ENCODE peak calls at places on chromosomes 12 and 14, in nine cellular contexts. I is renal cortical epithelial cell, J is activated T-cell treated with anti-CD3 and anti-CD28 coated beads for 24 hours, U is Panc1, T is NCI-H460, N is stromal cell of bone marrow, D is EL, L is T-helper 1 cell, F is AML-193. A is an unnamed sample.

GRCh38 chr12:53205747-53206146 is 1.3 kb downstream of the ITGB7 start:
- DNase-seq in D (peak), F (peak), L (no peak), U (no peak), N (peak), T (no peak), I (peak), J (peak), A (no peak)

GRCh38 chr14:70808402-70809237 is 693 bp downstream of the MAP3K9 start:
- DNase-seq in L (peak), T (no peak), F (no peak), N (no peak), D (peak), I (no peak), J (peak), U (no peak), A (no peak)

GRCh38 chr12:27505124-27505523 is 18.9 kb upstream of the PPFIBP1 start:
- DNase-seq in N (no peak), D (peak), U (no peak), J (no peak), I (no peak), L (no peak), T (no peak), F (no peak), A (no peak)

GRCh38 chr12:74481078-74481477 is 56.6 kb upstream of the ATXN7L3B start:
- DNase-seq in I (no peak), D (no peak), L (no peak), F (no peak), T (no peak), J (no peak), N (no peak), U (no peak), A (no peak)

GRCh38 chr14:65356327-65356836 is 56.1 kb upstream of the FUT8 start:
- DNase-seq in L (no peak), N (peak), U (no peak), T (no peak), I (peak), F (no peak), D (peak), J (peak), A (no peak)

GRCh38 chr12:57181561-57182155 is 34.2 kb upstream of the LRP1-AS start:
- DNase-seq in N (no peak), D (no peak), L (no peak), T (no peak), J (no peak), U (no peak), F (no peak), I (no peak), A (no peak)

GRCh38 chr12:1811281-1811947 is 9.0 kb upstream of the LRTM2 start:
- DNase-seq in F (peak), J (peak), T (no peak), N (no peak), U (no peak), L (no peak), I (peak), D (peak), A (peak)

GRCh38 chr12:42625611-42626010 is 36.1 kb upstream of the PRICKLE1 start:
- DNase-seq in U (no peak), T (no peak), D (no peak), N (no peak), I (no peak), J (no peak), F (no peak), L (no peak), A (no peak)

GRCh38 chr12:113174461-113175384 is 10.6 kb downstream of the DDX54 start:
- DNase-seq in L (peak), F (peak), J (peak), N (peak), D (peak), T (peak), U (no peak), I (peak), A (peak)

GRCh38 chr12:110111476-110112334 is 12.5 kb upstream of the IFT81 start:
- DNase-seq in L (no peak), F (no peak), T (no peak), J (no peak), U (no peak), N (no peak), I (no peak), D (no peak), A (no peak)

GRCh38 chr12:123916729-123917128 is 55.9 kb downstream of the CCDC92 start:
- DNase-seq in I (peak), D (peak), F (no peak), J (peak), T (no peak), L (no peak), N (no peak), U (no peak), A (no peak)

GRCh38 chr14:28776482-28777266 is 10.1 kb downstream of the FOXG1 start:
- DNase-seq in F (no peak), I (no peak), D (no peak), N (no peak), U (no peak), T (no peak), L (no peak), J (no peak), A (no peak)

GRCh38 chr12:12226187-12226586 is 40.7 kb downstream of the LRP6 start:
- DNase-seq in J (no peak), F (no peak), N (no peak), T (no peak), L (no peak), D (peak), I (no peak), U (no peak), A (no peak)

GRCh38 chr14:101573289-101573688 is 12.0 kb downstream of the DIO3 start:
- DNase-seq in N (no peak), U (no peak), L (no peak), D (no peak), J (no peak), F (no peak), T (no peak), I (no peak), A (no peak)

GRCh38 chr12:108289342-108290131 is 49.6 kb downstream of the CMKLR1 start:
- DNase-seq in T (no peak), J (no peak), U (no peak), D (no peak), N (no peak), F (no peak), L (no peak), I (no peak), A (no peak)

GRCh38 chr12:49698619-49699545 is 8.3 kb downstream of the FMNL3 start:
- DNase-seq in N (no peak), D (peak), U (no peak), T (no peak), I (peak), L (no peak), F (peak), J (no peak), A (peak)

GRCh38 chr12:117148642-117149041 is 41.6 kb downstream of the FBXO21 start:
- DNase-seq in T (no peak), I (no peak), L (no peak), U (no peak), F (no peak), J (peak), D (no peak), N (no peak), A (no peak)

GRCh38 chr12:130973906-130974305 is 20.2 kb downstream of the ADGRD1 start:
- DNase-seq in U (no peak), J (no peak), D (no peak), N (no peak), T (no peak), L (no peak), I (no peak), F (no peak), A (no peak)

GRCh38 chr12:111296906-111297463 is 71.9 kb downstream of the PHETA1 start:
- DNase-seq in T (no peak), N (no peak), D (no peak), F (no peak), J (no peak), U (no peak), I (no peak), L (no peak), A (no peak)

GRCh38 chr12:59044791-59045190 is 124.5 kb upstream of the LRIG3 start:
- DNase-seq in T (no peak), J (no peak), L (no peak), U (no peak), F (no peak), N (no peak), I (no peak), D (no peak), A (no peak)

GRCh38 chr12:132319991-132320570 is 9.3 kb downstream of the GALNT9 start:
- DNase-seq in U (no peak), N (no peak), T (no peak), L (no peak), I (no peak), J (no peak), F (no peak), D (no peak), A (no peak)

GRCh38 chr12:53595212-53595611 is 31.0 kb downstream of the ATF7 start:
- DNase-seq in N (no peak), F (no peak), I (no peak), J (no peak), T (no peak), D (no peak), U (no peak), L (no peak), A (no peak)

GRCh38 chr14:74257078-74257987 is 18.1 kb downstream of the VSX2 start:
- DNase-seq in D (peak), L (peak), I (no peak), N (no peak), T (peak), J (peak), U (no peak), F (peak), A (peak)

GRCh38 chr14:90849787-90850444 is 33.7 kb upstream of the TTC7B start:
- DNase-seq in L (no peak), F (no peak), I (no peak), D (no peak), N (no peak), J (no peak), U (no peak), T (no peak), A (no peak)

GRCh38 chr12:32650508-32650907 is 28.6 kb upstream of the DNM1L start:
- DNase-seq in D (no peak), J (no peak), F (no peak), U (no peak), T (no peak), L (no peak), I (peak), N (no peak), A (no peak)

A was measured in Kasumi-1.